ENCODE peak calls at places on chromosomes 11 and 22, in four cellular contexts. D, N, S and Q are unnamed samples.

GRCh38 chr11:96273507-96273906 is 69.5 kb downstream of the MAML2 start:
- DNase-seq in N (no peak), D (no peak), S (no peak), Q (no peak)

GRCh38 chr11:104306862-104307474 is 143.0 kb upstream of the PDGFD start:
- DNase-seq in N (no peak), D (no peak), S (no peak), Q (no peak)

GRCh38 chr11:45859661-45860140 is 12.4 kb downstream of the CRY2 start:
- DNase-seq in N (peak; percentile 100), S (peak; percentile 88), D (no peak), Q (no peak)

GRCh38 chr11:76209671-76209955 is 3.3 kb upstream of the WNT11 start:
- DNase-seq in N (no peak), D (no peak), S (no peak), Q (no peak)

GRCh38 chr11:33869511-33870422 is 22.1 kb downstream of the LMO2 start:
- DNase-seq in D (peak; percentile 57), N (no peak), S (peak; percentile 40), Q (peak; percentile 61)

GRCh38 chr22:25880524-25880923 is 138.5 kb downstream of the MYO18B start:
- DNase-seq in S (no peak), N (no peak), D (no peak), Q (no peak)

GRCh38 chr11:2377511-2378443 is 667 bp downstream of the CD81 start:
- DNase-seq in N (peak; percentile 48), S (peak; percentile 62), D (no peak), Q (peak; percentile 81)

GRCh38 chr22:32044913-32045312 is 1.9 kb downstream of the SLC5A1 start:
- DNase-seq in N (peak; percentile 2), S (no peak), D (no peak), Q (no peak)

GRCh38 chr11:115590254-115590653 is 86.0 kb upstream of the CADM1 start:
- DNase-seq in S (no peak), D (no peak), N (no peak), Q (no peak)

GRCh38 chr22:44102856-44103255 is 77.9 kb upstream of the PARVG start:
- DNase-seq in S (no peak), N (no peak), D (no peak), Q (no peak)

GRCh38 chr11:108654994-108655631 is 9.8 kb upstream of the DDX10 start:
- DNase-seq in D (no peak), S (peak; percentile 11), N (peak; percentile 67), Q (no peak)

GRCh38 chr11:27158763-27159679 is 118.4 kb downstream of the BBOX1 start:
- DNase-seq in N (peak; percentile 83), D (no peak), S (peak; percentile 41), Q (peak; percentile 24)

GRCh38 chr11:60078021-60078420 is 10.4 kb upstream of the MS4A2 start:
- DNase-seq in N (no peak), D (no peak), S (no peak), Q (no peak)

GRCh38 chr22:49962012-49962750 is 1.6 kb downstream of the PIM3 start:
- DNase-seq in S (peak; percentile 86), D (peak; percentile 71), N (peak; percentile 89), Q (peak; percentile 77)

GRCh38 chr22:21937041-21937820 is 15.4 kb downstream of the PPM1F start:
- DNase-seq in N (peak; percentile 29), S (no peak), D (no peak), Q (no peak)

GRCh38 chr11:124900464-124900863 is 2.8 kb upstream of the ROBO4 start:
- DNase-seq in D (no peak), N (peak; percentile 90), S (peak; percentile 37), Q (peak; percentile 56)

GRCh38 chr11:130477646-130478203 is 29.3 kb downstream of the ADAMTS15 start:
- DNase-seq in S (no peak), N (no peak), D (no peak), Q (no peak)

GRCh38 chr22:35322893-35323292 is 23.2 kb downstream of the TOM1 start:
- DNase-seq in D (no peak), N (no peak), S (no peak), Q (no peak)

GRCh38 chr22:35777335-35777975 is 59.8 kb downstream of the APOL5 start:
- DNase-seq in N (peak; percentile 78), D (no peak), S (no peak), Q (no peak)

GRCh38 chr11:15563054-15563453 is 448.3 kb downstream of the INSC start:
- DNase-seq in D (no peak), N (no peak), S (no peak), Q (no peak)

GRCh38 chr22:24310969-24311368 is 40.3 kb downstream of the SPECC1L start:
- DNase-seq in N (no peak), D (no peak), S (no peak), Q (no peak)

GRCh38 chr11:73415854-73416615 is 39.8 kb downstream of the RELT start:
- DNase-seq in D (no peak), N (peak; percentile 93), S (no peak), Q (no peak)

GRCh38 chr11:34245043-34245442 is 112.8 kb downstream of the ABTB2 start:
- DNase-seq in N (no peak), S (no peak), D (no peak), Q (no peak)

GRCh38 chr11:131681875-131682274 is 311.5 kb downstream of the NTM start:
- DNase-seq in S (no peak), D (no peak), N (no peak), Q (no peak)

GRCh38 chr11:64364911-64365310 is 5.9 kb downstream of the RPS6KA4 start:
- DNase-seq in N (no peak), S (no peak), D (no peak), Q (no peak)

GRCh38 chr11:93493252-93493897 is 49.8 kb downstream of the SMCO4 start:
- DNase-seq in S (no peak), D (no peak), N (no peak), Q (no peak)

GRCh38 chr11:2300936-2301630 is 635 bp downstream of the C11orf21 start:
- DNase-seq in D (peak; percentile 37), N (no peak), S (no peak), Q (no peak)

GRCh38 chr11:66768088-66768521 is 39.1 kb upstream of the SPTBN2 start:
- DNase-seq in N (no peak), D (no peak), S (no peak), Q (no peak)

GRCh38 chr22:29840498-29840897 is 2.4 kb upstream of the ASCC2 start:
- DNase-seq in N (peak; percentile 39), D (no peak), S (no peak), Q (no peak)